ENCODE peak calls at places on chromosomes 4 and X, in eight cellular contexts. X is fibroblast of pulmonary artery, R is GM12865, Y is neural crest cell, T is psoas muscle, Q is MM.1S, J is astrocyte of the spinal cord, N is AG09309. C is an unnamed sample.

GRCh38 chr4:152640058-152640921 is 39.5 kb downstream of the TMEM154 start:
- DNase-seq in X (peak), R (no peak), Y (no peak), T (no peak), Q (peak), J (peak), N (no peak), C (no peak)

GRCh38 chr4:106614446-106614845 is 245.9 kb upstream of the GIMD1 start:
- DNase-seq in X (no peak), R (no peak), Y (no peak), T (no peak), Q (no peak), J (peak), N (no peak), C (no peak)

GRCh38 chr4:145888393-145888792 is 50.2 kb downstream of the ZNF827 start:
- DNase-seq in X (no peak), R (no peak), Y (no peak), T (no peak), Q (no peak), J (no peak), N (no peak), C (no peak)

GRCh38 chrX:17824980-17825379 is 36.1 kb downstream of the RAI2 start:
- DNase-seq in X (no peak), R (no peak), Y (no peak), T (no peak), Q (no peak), J (peak), N (no peak), C (no peak)

GRCh38 chr4:83247415-83248357 is 36.9 kb downstream of the COQ2 start:
- DNase-seq in X (no peak), R (no peak), Y (no peak), T (no peak), Q (no peak), J (no peak), N (no peak), C (no peak)

GRCh38 chr4:108425988-108426387 is 194.4 kb upstream of the RPL34 start:
- DNase-seq in X (peak), R (no peak), Y (no peak), T (no peak), Q (no peak), J (peak), N (peak), C (no peak)

GRCh38 chr4:169315530-169316306 is 45.0 kb upstream of the SH3RF1 start:
- DNase-seq in X (peak), R (no peak), Y (no peak), T (no peak), Q (no peak), J (peak), N (no peak), C (no peak)

GRCh38 chr4:2535386-2536192 is 858 bp upstream of the FAM193A start:
- DNase-seq in X (peak), R (peak), Y (peak), T (peak), Q (peak), J (peak), N (no peak), C (peak)

GRCh38 chr4:48071171-48071570 is 54.6 kb downstream of the NIPAL1 start:
- DNase-seq in X (peak), R (no peak), Y (no peak), T (no peak), Q (no peak), J (no peak), N (no peak), C (no peak)

GRCh38 chrX:10217218-10217617 is 60.4 kb downstream of the CLCN4 start:
- DNase-seq in X (no peak), R (no peak), Y (no peak), T (no peak), Q (no peak), J (no peak), N (no peak), C (no peak)

GRCh38 chr4:145719752-145720624 is 40.0 kb downstream of the C4orf51 start:
- DNase-seq in X (no peak), R (peak), Y (no peak), T (no peak), Q (no peak), J (no peak), N (no peak), C (peak)

GRCh38 chr4:133320576-133321170 is 171.6 kb downstream of the PCDH10 start:
- DNase-seq in X (peak), R (peak), Y (peak), T (no peak), Q (peak), J (peak), N (no peak), C (peak)

GRCh38 chrX:154412468-154412867 is 1.1 kb downstream of the TAFAZZIN start:
- DNase-seq in X (no peak), R (peak), Y (no peak), T (peak), Q (peak), J (no peak), N (no peak), C (peak)

GRCh38 chr4:16031554-16032381 is 52.1 kb downstream of the PROM1 start:
- DNase-seq in X (no peak), R (no peak), Y (no peak), T (no peak), Q (no peak), J (no peak), N (no peak), C (no peak)

GRCh38 chr4:173448103-173448502 is 49.2 kb upstream of the SCRG1 start:
- DNase-seq in X (peak), R (no peak), Y (no peak), T (no peak), Q (no peak), J (no peak), N (peak), C (no peak)

GRCh38 chr4:125836597-125837195 is 521.9 kb downstream of the FAT4 start:
- DNase-seq in X (peak), R (no peak), Y (no peak), T (no peak), Q (no peak), J (no peak), N (no peak), C (no peak)

GRCh38 chr4:85964298-85964697 is 395.6 kb downstream of the MAPK10 start:
- DNase-seq in X (peak), R (no peak), Y (no peak), T (no peak), Q (no peak), J (no peak), N (no peak), C (no peak)
- TF ChIP-seq CTCF in X (peak), R (no peak), Y (no peak), T (no peak), Q (no peak), J (peak), N (peak), C (no peak)

GRCh38 chrX:28595346-28595745 is 8.1 kb downstream of the IL1RAPL1 start:
- DNase-seq in X (no peak), R (no peak), Y (no peak), T (no peak), Q (no peak), J (no peak), N (no peak), C (no peak)
- TF ChIP-seq CTCF in X (no peak), R (no peak), Y (no peak), T (no peak), Q (no peak), J (no peak), N (no peak), C (no peak)

GRCh38 chr4:149999485-150000074 is 78.7 kb upstream of the DCLK2 start:
- DNase-seq in X (peak), R (peak), Y (peak), T (no peak), Q (peak), J (peak), N (peak), C (peak)
- TF ChIP-seq CTCF in X (peak), R (peak), Y (peak), T (peak), Q (peak), J (peak), N (peak), C (peak)

GRCh38 chrX:115147220-115147619 is 42.0 kb upstream of the RBMXL3 start:
- DNase-seq in X (peak), R (peak), Y (no peak), T (no peak), Q (peak), J (peak), N (no peak), C (no peak)
- TF ChIP-seq CTCF in X (peak), R (no peak), Y (peak), T (peak), Q (peak), J (peak), N (peak), C (no peak)

GRCh38 chrX:43345166-43345565 is 310.9 kb upstream of the MAOA start:
- DNase-seq in X (no peak), R (peak), Y (no peak), T (no peak), Q (no peak), J (no peak), N (no peak), C (no peak)

GRCh38 chrX:43350935-43351334 is 305.2 kb upstream of the MAOA start:
- DNase-seq in X (no peak), R (no peak), Y (no peak), T (no peak), Q (no peak), J (no peak), N (no peak), C (no peak)

DNA sequence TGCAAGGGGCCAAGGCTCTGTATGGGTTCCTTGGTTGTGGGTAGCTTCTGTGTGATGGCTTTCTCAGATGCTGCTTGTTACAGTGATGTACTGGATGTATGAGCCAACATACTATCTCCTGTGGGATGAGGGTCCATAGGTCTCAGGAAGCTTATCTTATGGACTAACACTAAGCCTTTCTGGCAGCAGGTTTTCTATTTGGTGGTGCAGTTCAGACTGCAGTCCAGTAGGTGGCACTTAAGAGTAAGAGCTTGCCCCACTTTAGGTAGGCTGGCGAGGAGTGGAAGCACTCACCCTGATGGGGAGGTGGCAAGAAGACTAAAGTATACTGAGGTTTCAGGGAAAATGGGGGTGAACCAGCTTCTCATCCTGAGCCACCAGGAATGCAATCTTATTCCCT is 306.7 kb upstream of the MAOA start:
- DNase-seq in X (peak), R (peak), Y (peak), T (no peak), Q (peak), J (peak), N (no peak), C (peak)
- TF ChIP-seq CTCF in X (peak), R (peak), Y (peak), T (peak), Q (peak), J (peak), N (peak), C (peak)